ENCODE peak calls at places on chromosomes 13 and 19, in eight cellular contexts. One of them, this sample, is unnamed.

GRCh38 chr19:17470204-17470841 is at the start of gene SLC27A1:
- DNase-seq in osteocyte: peak
- DNase-seq in T-cell: peak
- DNase-seq in NCI-H146: peak
- DNase-seq in activated CD4-positive, alpha-beta T cell treated with anti-CD3 and anti-CD28 coated beads, Interleukin-2, amount 50 U/mL, for 48 hours: peak
- DNase-seq in EL: peak
- DNase-seq in ELF-1: peak
- DNase-seq in NCI-H460: peak
- DNase-seq in this sample: peak

GRCh38 chr19:7731218-7731595 is 703 bp downstream of the CLEC4G start:
- DNase-seq in EL: no peak
- DNase-seq in ELF-1: no peak
- DNase-seq in activated CD4-positive, alpha-beta T cell treated with anti-CD3 and anti-CD28 coated beads, Interleukin-2, amount 50 U/mL, for 48 hours: no peak
- DNase-seq in NCI-H460: no peak
- DNase-seq in T-cell: no peak
- DNase-seq in NCI-H146: no peak
- DNase-seq in osteocyte: no peak
- DNase-seq in this sample: no peak

GRCh38 chr13:20387006-20387405 is 138.7 kb downstream of the CRYL1 start:
- DNase-seq in activated CD4-positive, alpha-beta T cell treated with anti-CD3 and anti-CD28 coated beads, Interleukin-2, amount 50 U/mL, for 48 hours: no peak
- DNase-seq in NCI-H146: no peak
- DNase-seq in T-cell: no peak
- DNase-seq in osteocyte: peak
- DNase-seq in NCI-H460: no peak
- DNase-seq in EL: no peak
- DNase-seq in ELF-1: no peak
- DNase-seq in this sample: no peak

GRCh38 chr13:48562296-48563066 is 29.6 kb upstream of the RCBTB2 start:
- DNase-seq in EL: no peak
- DNase-seq in NCI-H460: no peak
- DNase-seq in ELF-1: no peak
- DNase-seq in NCI-H146: no peak
- DNase-seq in activated CD4-positive, alpha-beta T cell treated with anti-CD3 and anti-CD28 coated beads, Interleukin-2, amount 50 U/mL, for 48 hours: peak
- DNase-seq in osteocyte: no peak
- DNase-seq in T-cell: peak
- DNase-seq in this sample: peak

GRCh38 chr19:35757231-35757748 is 461 bp upstream of the HSPB6 start:
- DNase-seq in EL: peak
- DNase-seq in osteocyte: peak
- DNase-seq in ELF-1: peak
- DNase-seq in activated CD4-positive, alpha-beta T cell treated with anti-CD3 and anti-CD28 coated beads, Interleukin-2, amount 50 U/mL, for 48 hours: peak
- DNase-seq in NCI-H146: peak
- DNase-seq in NCI-H460: no peak
- DNase-seq in T-cell: no peak
- DNase-seq in this sample: no peak

GRCh38 chr13:114151031-114151430 is 18.6 kb upstream of the RASA3 start:
- DNase-seq in EL: no peak
- DNase-seq in ELF-1: no peak
- DNase-seq in T-cell: no peak
- DNase-seq in NCI-H146: no peak
- DNase-seq in osteocyte: no peak
- DNase-seq in activated CD4-positive, alpha-beta T cell treated with anti-CD3 and anti-CD28 coated beads, Interleukin-2, amount 50 U/mL, for 48 hours: no peak
- DNase-seq in NCI-H460: no peak
- DNase-seq in this sample: no peak

GRCh38 chr13:48161530-48162179 is 66.8 kb upstream of the MED4 start:
- DNase-seq in activated CD4-positive, alpha-beta T cell treated with anti-CD3 and anti-CD28 coated beads, Interleukin-2, amount 50 U/mL, for 48 hours: no peak
- DNase-seq in osteocyte: no peak
- DNase-seq in NCI-H146: no peak
- DNase-seq in T-cell: peak
- DNase-seq in NCI-H460: no peak
- DNase-seq in EL: no peak
- DNase-seq in ELF-1: no peak
- DNase-seq in this sample: no peak

GRCh38 chr19:44588753-44589112 is 24.6 kb upstream of the IGSF23 start:
- DNase-seq in EL: no peak
- DNase-seq in NCI-H146: no peak
- DNase-seq in activated CD4-positive, alpha-beta T cell treated with anti-CD3 and anti-CD28 coated beads, Interleukin-2, amount 50 U/mL, for 48 hours: no peak
- DNase-seq in NCI-H460: no peak
- DNase-seq in ELF-1: no peak
- DNase-seq in T-cell: no peak
- DNase-seq in osteocyte: no peak
- DNase-seq in this sample: no peak

GRCh38 chr13:75405976-75406703 is 75.8 kb downstream of the TBC1D4 start:
- DNase-seq in ELF-1: no peak
- DNase-seq in activated CD4-positive, alpha-beta T cell treated with anti-CD3 and anti-CD28 coated beads, Interleukin-2, amount 50 U/mL, for 48 hours: no peak
- DNase-seq in NCI-H146: peak
- DNase-seq in EL: no peak
- DNase-seq in osteocyte: no peak
- DNase-seq in NCI-H460: no peak
- DNase-seq in T-cell: no peak
- DNase-seq in this sample: no peak

GRCh38 chr19:49851456-49852259 is 699 bp downstream of the PTOV1 start:
- DNase-seq in NCI-H460: no peak
- DNase-seq in T-cell: peak
- DNase-seq in activated CD4-positive, alpha-beta T cell treated with anti-CD3 and anti-CD28 coated beads, Interleukin-2, amount 50 U/mL, for 48 hours: no peak
- DNase-seq in osteocyte: no peak
- DNase-seq in EL: no peak
- DNase-seq in NCI-H146: peak
- DNase-seq in ELF-1: peak
- DNase-seq in this sample: peak

GRCh38 chr19:33622505-33622808 is 704 bp downstream of the CHST8 start:
- DNase-seq in NCI-H460: no peak
- DNase-seq in activated CD4-positive, alpha-beta T cell treated with anti-CD3 and anti-CD28 coated beads, Interleukin-2, amount 50 U/mL, for 48 hours: no peak
- DNase-seq in T-cell: no peak
- DNase-seq in ELF-1: peak
- DNase-seq in osteocyte: no peak
- DNase-seq in NCI-H146: no peak
- DNase-seq in EL: no peak
- DNase-seq in this sample: no peak

GRCh38 chr13:99281811-99282263 is 23.7 kb upstream of the GPR18 start:
- DNase-seq in EL: no peak
- DNase-seq in osteocyte: no peak
- DNase-seq in activated CD4-positive, alpha-beta T cell treated with anti-CD3 and anti-CD28 coated beads, Interleukin-2, amount 50 U/mL, for 48 hours: peak
- DNase-seq in T-cell: peak
- DNase-seq in NCI-H460: no peak
- DNase-seq in NCI-H146: no peak
- DNase-seq in ELF-1: no peak
- DNase-seq in this sample: peak

GRCh38 chr19:58400638-58400915 is 5.1 kb downstream of the RNF225 start:
- DNase-seq in NCI-H460: no peak
- DNase-seq in NCI-H146: no peak
- DNase-seq in T-cell: no peak
- DNase-seq in EL: no peak
- DNase-seq in activated CD4-positive, alpha-beta T cell treated with anti-CD3 and anti-CD28 coated beads, Interleukin-2, amount 50 U/mL, for 48 hours: no peak
- DNase-seq in osteocyte: no peak
- DNase-seq in ELF-1: no peak
- DNase-seq in this sample: no peak

GRCh38 chr13:34357435-34358232 is 539.7 kb downstream of the RFC3 start:
- DNase-seq in NCI-H146: no peak
- DNase-seq in activated CD4-positive, alpha-beta T cell treated with anti-CD3 and anti-CD28 coated beads, Interleukin-2, amount 50 U/mL, for 48 hours: no peak
- DNase-seq in EL: peak
- DNase-seq in ELF-1: peak
- DNase-seq in T-cell: no peak
- DNase-seq in NCI-H460: no peak
- DNase-seq in osteocyte: no peak
- DNase-seq in this sample: no peak

GRCh38 chr19:56946164-56946563 is 105.6 kb upstream of the PEG3 start:
- DNase-seq in EL: no peak
- DNase-seq in NCI-H146: no peak
- DNase-seq in activated CD4-positive, alpha-beta T cell treated with anti-CD3 and anti-CD28 coated beads, Interleukin-2, amount 50 U/mL, for 48 hours: no peak
- DNase-seq in NCI-H460: no peak
- DNase-seq in T-cell: no peak
- DNase-seq in osteocyte: no peak
- DNase-seq in ELF-1: no peak
- DNase-seq in this sample: no peak

GRCh38 chr13:33272531-33273124 is 12.9 kb downstream of the STARD13 start:
- DNase-seq in T-cell: no peak
- DNase-seq in EL: no peak
- DNase-seq in NCI-H146: no peak
- DNase-seq in activated CD4-positive, alpha-beta T cell treated with anti-CD3 and anti-CD28 coated beads, Interleukin-2, amount 50 U/mL, for 48 hours: no peak
- DNase-seq in ELF-1: no peak
- DNase-seq in NCI-H460: no peak
- DNase-seq in osteocyte: no peak
- DNase-seq in this sample: no peak

GRCh38 chr19:49017666-49018351 is 918 bp upstream of the LHB start:
- DNase-seq in osteocyte: peak
- DNase-seq in NCI-H460: no peak
- DNase-seq in EL: peak
- DNase-seq in ELF-1: peak
- DNase-seq in T-cell: peak
- DNase-seq in activated CD4-positive, alpha-beta T cell treated with anti-CD3 and anti-CD28 coated beads, Interleukin-2, amount 50 U/mL, for 48 hours: peak
- DNase-seq in NCI-H146: peak
- DNase-seq in this sample: peak

GRCh38 chr19:2278504-2279158 is 3.3 kb downstream of the PEAK3 start:
- DNase-seq in activated CD4-positive, alpha-beta T cell treated with anti-CD3 and anti-CD28 coated beads, Interleukin-2, amount 50 U/mL, for 48 hours: no peak
- DNase-seq in ELF-1: no peak
- DNase-seq in NCI-H460: no peak
- DNase-seq in NCI-H146: no peak
- DNase-seq in osteocyte: no peak
- DNase-seq in EL: no peak
- DNase-seq in T-cell: no peak
- DNase-seq in this sample: no peak

GRCh38 chr19:7869910-7870511 is 4.2 kb downstream of the PRR36 start:
- DNase-seq in NCI-H146: no peak
- DNase-seq in activated CD4-positive, alpha-beta T cell treated with anti-CD3 and anti-CD28 coated beads, Interleukin-2, amount 50 U/mL, for 48 hours: peak
- DNase-seq in EL: peak
- DNase-seq in T-cell: peak
- DNase-seq in ELF-1: peak
- DNase-seq in NCI-H460: peak
- DNase-seq in osteocyte: no peak
- DNase-seq in this sample: peak

GRCh38 chr19:55319786-55320185 is 5.4 kb downstream of the TMEM150B start:
- DNase-seq in NCI-H460: no peak
- DNase-seq in NCI-H146: peak
- DNase-seq in T-cell: no peak
- DNase-seq in ELF-1: peak
- DNase-seq in EL: peak
- DNase-seq in osteocyte: no peak
- DNase-seq in activated CD4-positive, alpha-beta T cell treated with anti-CD3 and anti-CD28 coated beads, Interleukin-2, amount 50 U/mL, for 48 hours: no peak
- DNase-seq in this sample: no peak

GRCh38 chr13:37648604-37649003 is 50.0 kb upstream of the POSTN start:
- DNase-seq in EL: peak
- DNase-seq in ELF-1: no peak
- DNase-seq in osteocyte: no peak
- DNase-seq in activated CD4-positive, alpha-beta T cell treated with anti-CD3 and anti-CD28 coated beads, Interleukin-2, amount 50 U/mL, for 48 hours: no peak
- DNase-seq in T-cell: no peak
- DNase-seq in NCI-H146: no peak
- DNase-seq in NCI-H460: no peak
- DNase-seq in this sample: no peak

GRCh38 chr13:94702181-94703041 is 9.9 kb downstream of the SOX21 start:
- DNase-seq in T-cell: no peak
- DNase-seq in ELF-1: peak
- DNase-seq in osteocyte: no peak
- DNase-seq in NCI-H460: no peak
- DNase-seq in activated CD4-positive, alpha-beta T cell treated with anti-CD3 and anti-CD28 coated beads, Interleukin-2, amount 50 U/mL, for 48 hours: no peak
- DNase-seq in EL: no peak
- DNase-seq in NCI-H146: no peak
- DNase-seq in this sample: no peak

GRCh38 chr19:13022111-13022858 is 27.0 kb downstream of the NFIX start:
- DNase-seq in activated CD4-positive, alpha-beta T cell treated with anti-CD3 and anti-CD28 coated beads, Interleukin-2, amount 50 U/mL, for 48 hours: no peak
- DNase-seq in T-cell: no peak
- DNase-seq in NCI-H460: no peak
- DNase-seq in NCI-H146: no peak
- DNase-seq in ELF-1: no peak
- DNase-seq in EL: no peak
- DNase-seq in osteocyte: no peak
- DNase-seq in this sample: no peak

GRCh38 chr19:11984986-11985385 is 20.1 kb downstream of the ZNF763 start:
- DNase-seq in NCI-H460: no peak
- DNase-seq in osteocyte: no peak
- DNase-seq in activated CD4-positive, alpha-beta T cell treated with anti-CD3 and anti-CD28 coated beads, Interleukin-2, amount 50 U/mL, for 48 hours: no peak
- DNase-seq in T-cell: no peak
- DNase-seq in EL: no peak
- DNase-seq in NCI-H146: peak
- DNase-seq in ELF-1: no peak
- DNase-seq in this sample: no peak

GRCh38 chr19:30942636-30943035 is 406.6 kb downstream of the TSHZ3 start:
- DNase-seq in osteocyte: peak
- DNase-seq in activated CD4-positive, alpha-beta T cell treated with anti-CD3 and anti-CD28 coated beads, Interleukin-2, amount 50 U/mL, for 48 hours: no peak
- DNase-seq in ELF-1: no peak
- DNase-seq in EL: no peak
- DNase-seq in NCI-H146: no peak
- DNase-seq in T-cell: no peak
- DNase-seq in NCI-H460: no peak
- DNase-seq in this sample: no peak

GRCh38 chr13:96835591-96835990 is 158.7 kb downstream of the OXGR1 start:
- DNase-seq in NCI-H460: no peak
- DNase-seq in activated CD4-positive, alpha-beta T cell treated with anti-CD3 and anti-CD28 coated beads, Interleukin-2, amount 50 U/mL, for 48 hours: no peak
- DNase-seq in EL: no peak
- DNase-seq in osteocyte: no peak
- DNase-seq in ELF-1: no peak
- DNase-seq in NCI-H146: no peak
- DNase-seq in T-cell: no peak
- DNase-seq in this sample: no peak

GRCh38 chr13:26971990-26972888 is 199.4 kb downstream of the USP12 start:
- DNase-seq in activated CD4-positive, alpha-beta T cell treated with anti-CD3 and anti-CD28 coated beads, Interleukin-2, amount 50 U/mL, for 48 hours: peak
- DNase-seq in NCI-H460: no peak
- DNase-seq in EL: peak
- DNase-seq in NCI-H146: peak
- DNase-seq in osteocyte: no peak
- DNase-seq in T-cell: no peak
- DNase-seq in ELF-1: peak
- DNase-seq in this sample: no peak

GRCh38 chr19:34282611-34283519 is 28.5 kb downstream of the GARRE1 start:
- DNase-seq in NCI-H460: no peak
- DNase-seq in ELF-1: no peak
- DNase-seq in NCI-H146: no peak
- DNase-seq in activated CD4-positive, alpha-beta T cell treated with anti-CD3 and anti-CD28 coated beads, Interleukin-2, amount 50 U/mL, for 48 hours: no peak
- DNase-seq in osteocyte: no peak
- DNase-seq in EL: no peak
- DNase-seq in T-cell: no peak
- DNase-seq in this sample: no peak

GRCh38 chr19:16076958-16077611 is 790 bp downstream of the TPM4 start:
- DNase-seq in NCI-H460: no peak
- DNase-seq in ELF-1: peak
- DNase-seq in osteocyte: no peak
- DNase-seq in NCI-H146: peak
- DNase-seq in EL: no peak
- DNase-seq in activated CD4-positive, alpha-beta T cell treated with anti-CD3 and anti-CD28 coated beads, Interleukin-2, amount 50 U/mL, for 48 hours: peak
- DNase-seq in T-cell: no peak
- DNase-seq in this sample: no peak

GRCh38 chr19:7067716-7068115 is 1.8 kb upstream of the ZNF557 start:
- DNase-seq in activated CD4-positive, alpha-beta T cell treated with anti-CD3 and anti-CD28 coated beads, Interleukin-2, amount 50 U/mL, for 48 hours: no peak
- DNase-seq in NCI-H146: no peak
- DNase-seq in EL: peak
- DNase-seq in ELF-1: no peak
- DNase-seq in NCI-H460: no peak
- DNase-seq in osteocyte: no peak
- DNase-seq in T-cell: no peak
- DNase-seq in this sample: no peak

GRCh38 chr13:49368688-49369087 is 75.2 kb downstream of the CAB39L start:
- DNase-seq in osteocyte: no peak
- DNase-seq in NCI-H460: no peak
- DNase-seq in NCI-H146: no peak
- DNase-seq in activated CD4-positive, alpha-beta T cell treated with anti-CD3 and anti-CD28 coated beads, Interleukin-2, amount 50 U/mL, for 48 hours: no peak
- DNase-seq in EL: no peak
- DNase-seq in ELF-1: no peak
- DNase-seq in T-cell: no peak
- DNase-seq in this sample: no peak

GRCh38 chr19:21084343-21084742 is 2.3 kb downstream of the ZNF714 start:
- DNase-seq in activated CD4-positive, alpha-beta T cell treated with anti-CD3 and anti-CD28 coated beads, Interleukin-2, amount 50 U/mL, for 48 hours: no peak
- DNase-seq in osteocyte: no peak
- DNase-seq in ELF-1: no peak
- DNase-seq in EL: peak
- DNase-seq in NCI-H460: no peak
- DNase-seq in NCI-H146: no peak
- DNase-seq in T-cell: no peak
- DNase-seq in this sample: no peak

GRCh38 chr19:17242431-17243208 is 3.1 kb downstream of the NR2F6 start:
- DNase-seq in osteocyte: no peak
- DNase-seq in activated CD4-positive, alpha-beta T cell treated with anti-CD3 and anti-CD28 coated beads, Interleukin-2, amount 50 U/mL, for 48 hours: no peak
- DNase-seq in EL: no peak
- DNase-seq in NCI-H146: no peak
- DNase-seq in ELF-1: no peak
- DNase-seq in NCI-H460: no peak
- DNase-seq in T-cell: no peak
- DNase-seq in this sample: no peak

This sample was measured in CD8-positive, alpha-beta T cell.